ENCODE peak calls at places on chromosomes 3 and 15, in six cellular contexts. F is AG08396, S is memory B cell, L is RPMI7951, K is activated T-helper 1 cell treated with Interleukin-2 at 50 U/mL for 16 hours, Z is C1 segment of cervical spinal cord. U is an unnamed sample.

GRCh38 chr15:43974852-43975251 is 148.1 kb downstream of the WDR76 start:
- DNase-seq in F (no peak), S (no peak), Z (no peak), K (no peak), L (no peak), U (no peak)

GRCh38 chr3:14142567-14143270 is 17.9 kb downstream of the TMEM43 start:
- DNase-seq in L (peak; percentile 17), Z (no peak), K (peak; percentile 26), F (no peak), S (no peak), U (no peak)

GRCh38 chr3:104960579-104960978 is 406.1 kb upstream of the ALCAM start:
- DNase-seq in L (no peak), F (no peak), S (no peak), K (no peak), Z (no peak), U (no peak)

GRCh38 chr3:43647331-43648166 is 25.7 kb upstream of the ANO10 start:
- DNase-seq in F (no peak), S (no peak), Z (no peak), L (no peak), K (no peak), U (no peak)

GRCh38 chr3:72274511-72275295 is 489.8 kb upstream of the PROK2 start:
- DNase-seq in F (peak; percentile 53), S (peak; percentile 28), L (peak; percentile 98), K (no peak), Z (no peak), U (no peak)

GRCh38 chr3:95434436-95434835 is 1371.6 kb downstream of the NSUN3 start:
- DNase-seq in Z (no peak), K (no peak), L (no peak), S (no peak), F (no peak), U (no peak)

GRCh38 chr3:67215690-67216089 is 217.6 kb downstream of the KBTBD8 start:
- DNase-seq in S (no peak), K (no peak), Z (no peak), F (no peak), L (no peak), U (no peak)

GRCh38 chr3:183239046-183239445 is 14.0 kb upstream of the B3GNT5 start:
- DNase-seq in F (no peak), L (peak; percentile 12), Z (no peak), S (no peak), K (no peak), U (no peak)

GRCh38 chr3:120767106-120767505 is 24.6 kb downstream of the GTF2E1 start:
- DNase-seq in K (no peak), F (peak; percentile 10), L (no peak), Z (no peak), S (no peak), U (no peak)

GRCh38 chr3:185851046-185851445 is 26.2 kb upstream of the IGF2BP2 start:
- DNase-seq in K (no peak), F (no peak), L (no peak), Z (no peak), S (no peak), U (no peak)

GRCh38 chr3:124413989-124414598 is 316.2 kb upstream of the UMPS start:
- DNase-seq in Z (no peak), S (no peak), F (no peak), L (no peak), K (no peak), U (no peak)

GRCh38 chr15:57610130-57610529 is 18.4 kb downstream of the MYZAP start:
- DNase-seq in K (no peak), F (peak; percentile 35), L (peak; percentile 74), S (no peak), Z (no peak), U (no peak)

U was measured in GDM1.